ENCODE peak calls at places on chromosomes 11 and 22, in seven cellular contexts. One of them, this sample, is unnamed. For H3K9me3 and H3K36me3, the result is how much of the 10 kb centered on the place peaks cover.

GRCh38 chr11:64725601-64726139 is 2.7 kb upstream of the NRXN2 start:
- DNase-seq in thoracic aorta: no peak
- DNase-seq in prostate gland: no peak
- DNase-seq in effector memory CD4-positive, alpha-beta T cell: no peak
- DNase-seq in uterus: no peak
- DNase-seq in GM23248: no peak
- DNase-seq in OCI-LY7: no peak
- DNase-seq in this sample: no peak

GRCh38 chr11:23778971-23779370 is 717.9 kb upstream of the LUZP2 start:
- DNase-seq in thoracic aorta: no peak
- DNase-seq in uterus: no peak
- DNase-seq in effector memory CD4-positive, alpha-beta T cell: no peak
- DNase-seq in GM23248: peak
- DNase-seq in prostate gland: no peak
- DNase-seq in OCI-LY7: no peak
- DNase-seq in this sample: no peak

GRCh38 chr11:75301602-75302345 is 49.7 kb downstream of the ARRB1 start:
- DNase-seq in GM23248: no peak
- DNase-seq in uterus: no peak
- DNase-seq in OCI-LY7: no peak
- DNase-seq in thoracic aorta: no peak
- DNase-seq in effector memory CD4-positive, alpha-beta T cell: no peak
- DNase-seq in prostate gland: peak
- DNase-seq in this sample: no peak

GRCh38 chr22:20656902-20657836 is 116.7 kb upstream of the SERPIND1 start:
- DNase-seq in GM23248: no peak
- DNase-seq in thoracic aorta: no peak
- DNase-seq in effector memory CD4-positive, alpha-beta T cell: no peak
- DNase-seq in uterus: no peak
- DNase-seq in OCI-LY7: peak
- DNase-seq in prostate gland: no peak
- DNase-seq in this sample: no peak

GRCh38 chr11:123159146-123159857 is 35.7 kb downstream of the CLMP start:
- DNase-seq in prostate gland: no peak
- DNase-seq in uterus: no peak
- DNase-seq in GM23248: no peak
- DNase-seq in effector memory CD4-positive, alpha-beta T cell: no peak
- DNase-seq in thoracic aorta: no peak
- DNase-seq in OCI-LY7: no peak
- DNase-seq in this sample: no peak

GRCh38 chr11:8239056-8239455 is 24.6 kb downstream of the LMO1 start:
- DNase-seq in effector memory CD4-positive, alpha-beta T cell: no peak
- DNase-seq in GM23248: no peak
- DNase-seq in OCI-LY7: no peak
- DNase-seq in uterus: no peak
- DNase-seq in prostate gland: no peak
- DNase-seq in thoracic aorta: no peak
- DNase-seq in this sample: no peak

GRCh38 chr11:63880031-63880841 is 36.7 kb downstream of the RCOR2 start:
- DNase-seq in prostate gland: no peak
- DNase-seq in thoracic aorta: no peak
- DNase-seq in uterus: no peak
- DNase-seq in GM23248: peak
- DNase-seq in effector memory CD4-positive, alpha-beta T cell: no peak
- DNase-seq in OCI-LY7: no peak
- DNase-seq in this sample: no peak

GRCh38 chr11:124085583-124085982 is 29.7 kb upstream of the VWA5A start:
- DNase-seq in uterus: no peak
- DNase-seq in GM23248: no peak
- DNase-seq in prostate gland: no peak
- DNase-seq in thoracic aorta: no peak
- DNase-seq in effector memory CD4-positive, alpha-beta T cell: no peak
- DNase-seq in OCI-LY7: no peak
- DNase-seq in this sample: no peak

GRCh38 chr22:49688516-49689254 is 139.0 kb downstream of the BRD1 start:
- DNase-seq in OCI-LY7: no peak
- DNase-seq in GM23248: no peak
- DNase-seq in thoracic aorta: no peak
- DNase-seq in prostate gland: no peak
- DNase-seq in effector memory CD4-positive, alpha-beta T cell: no peak
- DNase-seq in uterus: no peak
- DNase-seq in this sample: no peak

GRCh38 chr22:31538815-31539214 is 42.5 kb downstream of the SFI1 start:
- DNase-seq in prostate gland: no peak
- DNase-seq in thoracic aorta: no peak
- DNase-seq in uterus: no peak
- DNase-seq in OCI-LY7: no peak
- DNase-seq in effector memory CD4-positive, alpha-beta T cell: no peak
- DNase-seq in GM23248: no peak
- DNase-seq in this sample: no peak

GRCh38 chr11:65934014-65934413 is 11.3 kb upstream of the TSGA10IP start:
- DNase-seq in GM23248: no peak
- DNase-seq in effector memory CD4-positive, alpha-beta T cell: no peak
- DNase-seq in prostate gland: no peak
- DNase-seq in OCI-LY7: no peak
- DNase-seq in thoracic aorta: no peak
- DNase-seq in uterus: no peak
- DNase-seq in this sample: no peak

GRCh38 chr11:128733440-128734115 is 39.7 kb downstream of the FLI1 start:
- DNase-seq in prostate gland: no peak
- DNase-seq in effector memory CD4-positive, alpha-beta T cell: no peak
- DNase-seq in GM23248: no peak
- DNase-seq in OCI-LY7: peak
- DNase-seq in thoracic aorta: no peak
- DNase-seq in uterus: no peak
- DNase-seq in this sample: no peak

GRCh38 chr11:73469401-73469800 is 93.2 kb downstream of the RELT start:
- DNase-seq in thoracic aorta: peak
- DNase-seq in effector memory CD4-positive, alpha-beta T cell: no peak
- DNase-seq in uterus: no peak
- DNase-seq in GM23248: no peak
- DNase-seq in OCI-LY7: no peak
- DNase-seq in prostate gland: no peak
- DNase-seq in this sample: no peak

GRCh38 chr11:5550440-5551095 is 2.2 kb upstream of the OR52H1 start:
- DNase-seq in prostate gland: no peak
- DNase-seq in OCI-LY7: no peak
- DNase-seq in uterus: no peak
- DNase-seq in GM23248: peak
- DNase-seq in thoracic aorta: no peak
- DNase-seq in effector memory CD4-positive, alpha-beta T cell: no peak
- DNase-seq in this sample: no peak

GRCh38 chr22:18970948-18971315 is 34.8 kb upstream of the PRODH start:
- DNase-seq in effector memory CD4-positive, alpha-beta T cell: no peak
- DNase-seq in GM23248: no peak
- DNase-seq in prostate gland: no peak
- DNase-seq in uterus: no peak
- DNase-seq in OCI-LY7: no peak
- DNase-seq in thoracic aorta: no peak
- DNase-seq in this sample: peak

GRCh38 chr11:82092904-82093303 is 640.8 kb downstream of the FAM181B start:
- DNase-seq in effector memory CD4-positive, alpha-beta T cell: no peak
- DNase-seq in prostate gland: no peak
- DNase-seq in GM23248: peak
- DNase-seq in thoracic aorta: no peak
- DNase-seq in OCI-LY7: no peak
- DNase-seq in uterus: no peak
- DNase-seq in this sample: no peak

GRCh38 chr11:62600367-62601113 is 1.1 kb downstream of the MTA2 start:
- DNase-seq in OCI-LY7: peak
- DNase-seq in prostate gland: no peak
- DNase-seq in GM23248: no peak
- DNase-seq in uterus: no peak
- DNase-seq in thoracic aorta: no peak
- DNase-seq in effector memory CD4-positive, alpha-beta T cell: no peak
- DNase-seq in this sample: no peak

GRCh38 chr11:107818491-107818890 is 40.1 kb downstream of the SLC35F2 start:
- DNase-seq in prostate gland: no peak
- DNase-seq in effector memory CD4-positive, alpha-beta T cell: no peak
- DNase-seq in OCI-LY7: no peak
- DNase-seq in uterus: no peak
- DNase-seq in thoracic aorta: no peak
- DNase-seq in GM23248: no peak
- DNase-seq in this sample: no peak

GRCh38 chr11:107824668-107825369 is 33.8 kb downstream of the SLC35F2 start:
- DNase-seq in uterus: no peak
- DNase-seq in thoracic aorta: no peak
- DNase-seq in effector memory CD4-positive, alpha-beta T cell: no peak
- DNase-seq in OCI-LY7: no peak
- DNase-seq in prostate gland: no peak
- DNase-seq in GM23248: peak
- DNase-seq in this sample: no peak

GRCh38 chr11:107816028-107816427 is 42.6 kb downstream of the SLC35F2 start:
- DNase-seq in OCI-LY7: no peak
- DNase-seq in GM23248: no peak
- DNase-seq in uterus: no peak
- DNase-seq in effector memory CD4-positive, alpha-beta T cell: no peak
- DNase-seq in prostate gland: no peak
- DNase-seq in thoracic aorta: no peak
- DNase-seq in this sample: no peak

GRCh38 chr11:107821199-107821926 is 37.2 kb downstream of the SLC35F2 start:
- DNase-seq in GM23248: peak
- DNase-seq in thoracic aorta: no peak
- DNase-seq in effector memory CD4-positive, alpha-beta T cell: no peak
- DNase-seq in uterus: no peak
- DNase-seq in prostate gland: no peak
- DNase-seq in OCI-LY7: no peak
- DNase-seq in this sample: no peak

GRCh38 chr11:107819361-107820014 is 39.1 kb downstream of the SLC35F2 start:
- DNase-seq in GM23248: no peak
- DNase-seq in effector memory CD4-positive, alpha-beta T cell: no peak
- DNase-seq in uterus: no peak
- DNase-seq in prostate gland: no peak
- DNase-seq in thoracic aorta: no peak
- DNase-seq in OCI-LY7: no peak
- DNase-seq in this sample: no peak
- H3K9me3 ChIP-seq in GM23248: under half
- H3K9me3 ChIP-seq in effector memory CD4-positive, alpha-beta T cell: under half
- H3K9me3 ChIP-seq in uterus: under half
- H3K9me3 ChIP-seq in prostate gland: under half
- H3K9me3 ChIP-seq in thoracic aorta: under half
- H3K9me3 ChIP-seq in OCI-LY7: under half
- H3K9me3 ChIP-seq in this sample: under half

GRCh38 chr22:37567991-37568390 is 7.7 kb downstream of the CDC42EP1 start:
- DNase-seq in OCI-LY7: no peak
- DNase-seq in uterus: no peak
- DNase-seq in prostate gland: no peak
- DNase-seq in GM23248: no peak
- DNase-seq in effector memory CD4-positive, alpha-beta T cell: no peak
- DNase-seq in thoracic aorta: no peak
- DNase-seq in this sample: no peak
- H3K36me3 ChIP-seq in OCI-LY7: under half
- H3K36me3 ChIP-seq in uterus: under half
- H3K36me3 ChIP-seq in prostate gland: under half
- H3K36me3 ChIP-seq in GM23248: under half
- H3K36me3 ChIP-seq in effector memory CD4-positive, alpha-beta T cell: under half
- H3K36me3 ChIP-seq in thoracic aorta: under half
- H3K36me3 ChIP-seq in this sample: under half

DNA sequence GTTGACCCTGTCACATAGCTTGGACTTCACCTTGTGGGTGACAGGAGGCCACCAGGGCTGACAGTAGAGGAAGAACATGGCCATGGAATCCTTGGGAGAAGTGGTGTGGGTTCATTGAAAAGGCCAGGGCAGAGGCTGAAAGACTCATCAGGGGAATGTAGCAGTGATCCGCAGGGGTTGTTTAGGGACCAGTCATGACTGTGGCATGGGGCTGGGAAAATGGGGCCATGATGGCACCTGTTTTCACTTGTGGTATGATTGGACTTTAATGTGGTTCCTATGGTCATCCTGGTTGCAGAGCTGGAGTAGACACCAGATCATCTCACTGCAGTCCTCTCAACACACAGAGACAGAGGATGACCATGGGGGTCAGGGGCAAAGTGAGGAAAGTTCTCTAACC is 66.7 kb upstream of the MYEOV start:
- DNase-seq in OCI-LY7: no peak
- DNase-seq in prostate gland: no peak
- DNase-seq in GM23248: no peak
- DNase-seq in uterus: no peak
- DNase-seq in effector memory CD4-positive, alpha-beta T cell: no peak
- DNase-seq in thoracic aorta: no peak
- DNase-seq in this sample: no peak
- H3K9me3 ChIP-seq in OCI-LY7: under half
- H3K9me3 ChIP-seq in prostate gland: under half
- H3K9me3 ChIP-seq in GM23248: under half
- H3K9me3 ChIP-seq in uterus: under half
- H3K9me3 ChIP-seq in effector memory CD4-positive, alpha-beta T cell: under half
- H3K9me3 ChIP-seq in thoracic aorta: under half
- H3K9me3 ChIP-seq in this sample: under half

DNA sequence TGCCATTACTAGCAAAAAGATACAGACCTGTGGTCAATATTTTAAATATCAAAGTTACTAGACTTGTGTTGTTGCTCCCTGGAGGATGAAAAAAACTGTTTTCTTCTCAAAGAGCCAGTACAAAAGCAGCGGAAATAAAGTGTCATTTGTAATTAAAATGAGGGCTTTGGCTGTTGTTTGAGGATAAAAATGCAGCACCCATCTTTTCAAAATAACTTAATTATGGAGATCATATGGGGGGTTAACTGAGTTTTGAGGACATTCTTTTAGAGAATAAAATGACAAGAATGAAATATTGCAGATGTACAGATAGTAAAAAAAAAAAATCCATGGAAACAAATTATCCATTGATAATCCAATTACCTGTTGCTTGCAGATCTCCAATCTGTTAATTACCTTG is 1484.4 kb downstream of the LRRC4C start:
- DNase-seq in uterus: no peak
- DNase-seq in thoracic aorta: no peak
- DNase-seq in effector memory CD4-positive, alpha-beta T cell: no peak
- DNase-seq in OCI-LY7: no peak
- DNase-seq in GM23248: no peak
- DNase-seq in prostate gland: no peak
- DNase-seq in this sample: no peak
- H3K36me3 ChIP-seq in uterus: under half
- H3K36me3 ChIP-seq in thoracic aorta: under half
- H3K36me3 ChIP-seq in effector memory CD4-positive, alpha-beta T cell: under half
- H3K36me3 ChIP-seq in OCI-LY7: under half
- H3K36me3 ChIP-seq in GM23248: under half
- H3K36me3 ChIP-seq in prostate gland: under half
- H3K36me3 ChIP-seq in this sample: under half

DNA sequence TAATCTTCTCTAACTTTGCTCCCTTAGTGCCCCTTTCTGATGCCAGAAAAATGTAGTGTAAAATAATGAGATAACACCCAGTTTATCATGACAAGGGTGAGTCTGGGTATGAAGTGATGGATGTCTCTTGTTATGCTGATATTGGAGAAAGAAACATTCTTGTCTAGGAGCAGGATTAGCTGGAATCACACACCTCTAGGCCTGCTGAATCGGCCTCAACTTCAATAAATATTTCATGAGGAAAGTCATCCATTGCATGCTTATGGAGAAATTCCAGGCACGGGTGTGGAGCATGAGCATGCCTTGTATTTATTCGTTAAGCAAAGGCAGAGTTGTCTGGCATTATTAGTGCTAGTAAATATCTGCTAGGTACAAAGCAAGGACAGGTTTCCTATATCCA is 113.4 kb downstream of the NELL1 start:
- DNase-seq in uterus: no peak
- DNase-seq in effector memory CD4-positive, alpha-beta T cell: no peak
- DNase-seq in thoracic aorta: no peak
- DNase-seq in GM23248: no peak
- DNase-seq in OCI-LY7: no peak
- DNase-seq in prostate gland: no peak
- DNase-seq in this sample: no peak
- H3K9me3 ChIP-seq in uterus: under half
- H3K9me3 ChIP-seq in effector memory CD4-positive, alpha-beta T cell: under half
- H3K9me3 ChIP-seq in thoracic aorta: under half
- H3K9me3 ChIP-seq in GM23248: under half
- H3K9me3 ChIP-seq in OCI-LY7: under half
- H3K9me3 ChIP-seq in prostate gland: under half
- H3K9me3 ChIP-seq in this sample: under half